ENCODE peak calls at places on chromosome 16, in six cellular contexts. M, K, Q, F, H and O are unnamed samples.

GRCh38 chr16:89884041-89884421 is 10.6 kb downstream of the TCF25 start:
- DNase-seq in H (no peak), F (no peak), K (no peak), Q (no peak), M (no peak), O (no peak)

GRCh38 chr16:73026754-73027654 is 20.9 kb downstream of the ZFHX3 start:
- DNase-seq in Q (no peak), K (no peak), F (no peak), M (no peak), H (no peak), O (no peak)

GRCh38 chr16:84933774-84934571 is 77.4 kb downstream of the ZDHHC7 start:
- DNase-seq in H (peak), K (peak), Q (peak), F (no peak), M (peak), O (no peak)

GRCh38 chr16:73268311-73268997 is 220.5 kb upstream of the ZFHX3 start:
- DNase-seq in K (peak), M (peak), Q (peak), F (peak), H (no peak), O (no peak)

GRCh38 chr16:50228364-50228868 is 37.9 kb upstream of the ADCY7 start:
- DNase-seq in H (no peak), K (no peak), M (no peak), Q (no peak), F (no peak), O (no peak)

GRCh38 chr16:57984443-57985203 is 13.7 kb upstream of the CNGB1 start:
- DNase-seq in K (peak), F (peak), M (peak), H (peak), Q (peak), O (peak)

GRCh38 chr16:69131167-69131748 is 1.1 kb downstream of the CHTF8 start:
- DNase-seq in Q (no peak), K (peak), F (no peak), H (no peak), M (no peak), O (no peak)

GRCh38 chr16:27568077-27568476 is 18.1 kb downstream of the KATNIP start:
- DNase-seq in K (no peak), M (no peak), Q (no peak), F (no peak), H (no peak), O (no peak)

DNA sequence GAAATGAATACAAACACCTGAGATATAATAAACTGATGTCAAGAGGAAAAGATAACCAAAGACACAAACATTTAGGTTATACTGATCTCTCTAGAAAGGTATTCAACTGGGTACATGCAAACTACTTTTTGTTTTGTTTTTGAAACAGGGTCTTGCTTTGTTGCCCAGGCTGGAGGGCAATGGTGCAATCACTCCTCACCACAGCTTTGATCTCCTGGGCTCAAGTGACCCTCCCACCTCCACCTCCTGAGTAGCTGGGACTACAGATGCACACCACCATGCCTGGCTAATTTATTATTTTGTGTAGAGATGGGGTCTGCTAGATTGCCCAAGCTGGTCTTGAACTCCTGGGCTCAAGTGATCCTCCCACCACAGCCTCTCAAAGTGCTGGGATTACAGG is 38.1 kb downstream of the TEKT5 start:
- DNase-seq in F (no peak), M (no peak), K (no peak), H (no peak), Q (no peak), O (no peak)
- TF ChIP-seq CTCF in F (no peak), M (no peak), K (no peak), H (no peak), Q (no peak), O (no peak)

DNA sequence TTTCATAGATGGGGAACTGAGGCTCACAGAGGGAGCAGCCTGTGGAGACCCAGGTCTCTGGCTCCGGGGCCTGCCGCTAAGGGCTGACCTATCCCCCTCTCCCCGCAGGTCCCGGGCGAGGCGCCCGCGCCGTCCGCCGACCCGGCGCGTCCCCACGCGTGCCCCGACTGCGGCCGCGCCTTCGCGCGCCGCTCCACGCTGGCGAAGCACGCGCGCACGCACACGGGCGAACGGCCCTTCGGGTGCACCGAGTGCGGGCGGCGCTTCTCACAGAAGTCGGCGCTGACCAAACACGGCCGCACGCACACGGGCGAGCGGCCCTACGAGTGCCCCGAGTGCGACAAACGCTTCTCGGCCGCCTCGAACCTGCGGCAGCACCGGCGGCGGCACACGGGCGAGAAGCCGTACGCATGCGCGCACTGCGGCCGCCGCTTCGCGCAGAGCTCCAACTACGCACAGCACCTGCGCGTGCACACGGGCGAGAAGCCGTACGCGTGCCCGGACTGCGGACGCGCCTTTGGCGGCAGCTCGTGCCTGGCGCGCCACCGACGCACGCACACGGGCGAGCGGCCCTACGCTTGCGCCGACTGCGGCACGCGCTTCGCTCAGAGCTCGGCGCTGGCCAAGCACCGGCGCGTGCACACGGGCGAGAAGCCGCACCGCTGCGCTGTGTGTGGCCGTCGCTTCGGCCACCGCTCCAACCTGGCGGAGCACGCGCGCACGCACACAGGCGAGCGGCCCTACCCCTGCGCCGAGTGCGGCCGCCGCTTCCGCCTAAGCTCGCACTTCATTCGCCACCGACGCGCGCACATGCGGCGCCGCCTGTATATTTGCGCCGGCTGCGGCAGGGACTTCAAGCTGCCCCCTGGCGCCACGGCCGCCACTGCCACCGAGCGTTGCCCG is 10.3 kb downstream of the ZNF771 start:
- DNase-seq in Q (peak), H (peak), F (peak), M (peak), K (peak), O (peak)
- TF ChIP-seq CTCF in Q (no peak), H (no peak), F (no peak), M (no peak), K (no peak), O (peak)

DNA sequence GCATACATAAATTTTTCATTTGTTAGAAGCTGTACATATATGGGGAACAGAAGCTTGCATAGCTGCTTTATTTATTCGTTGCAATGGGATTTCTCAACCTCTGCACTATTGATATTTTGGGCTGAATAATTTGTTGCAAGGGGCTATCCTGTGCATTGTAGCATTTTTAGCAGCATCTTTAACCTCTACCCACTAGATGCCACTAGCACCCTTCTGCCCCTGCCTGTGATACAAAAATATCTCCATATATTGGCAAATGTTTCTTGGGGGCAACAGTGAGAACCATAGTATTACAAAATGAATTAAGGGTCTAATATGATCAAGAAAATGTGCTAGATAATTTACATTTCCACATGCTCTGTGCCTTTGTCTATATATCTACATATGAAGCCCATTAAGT is 1401.0 kb downstream of the CDH11 start:
- DNase-seq in Q (no peak), H (no peak), F (peak), M (no peak), K (peak), O (no peak)
- TF ChIP-seq CTCF in Q (peak), H (no peak), F (peak), M (peak), K (peak), O (peak)

GRCh38 chr16:46629331-46629843 is 8.2 kb upstream of the SHCBP1 start:
- DNase-seq in H (no peak), Q (peak), M (peak), K (peak), F (peak), O (no peak)
- TF ChIP-seq CTCF in H (no peak), Q (peak), M (peak), K (peak), F (peak), O (peak)